ENCODE peak calls at places on chromosomes 12 and 14, in eight cellular contexts. One of them, this sample, is unnamed.

GRCh38 chr12:45284096-45284901 is 68.4 kb downstream of the ANO6 start:
- DNase-seq in cardiac fibroblast: peak; percentile 86
- DNase-seq in psoas muscle: no peak
- DNase-seq in GM23248: peak; percentile 68
- DNase-seq in NCI-H1930: peak; percentile 74
- DNase-seq in AG04450: peak; percentile 61
- DNase-seq in body of pancreas: no peak
- DNase-seq in naive thymus-derived CD8-positive, alpha-beta T cell: no peak
- DNase-seq in this sample: peak; percentile 48

GRCh38 chr12:56874821-56875220 is 59.4 kb downstream of the SDR9C7 start:
- DNase-seq in psoas muscle: no peak
- DNase-seq in GM23248: no peak
- DNase-seq in NCI-H1930: no peak
- DNase-seq in AG04450: no peak
- DNase-seq in body of pancreas: no peak
- DNase-seq in cardiac fibroblast: no peak
- DNase-seq in naive thymus-derived CD8-positive, alpha-beta T cell: no peak
- DNase-seq in this sample: no peak

GRCh38 chr12:104656921-104657320 is 200.2 kb downstream of the CHST11 start:
- DNase-seq in psoas muscle: peak; percentile 74
- DNase-seq in cardiac fibroblast: peak; percentile 45
- DNase-seq in AG04450: peak; percentile 36
- DNase-seq in naive thymus-derived CD8-positive, alpha-beta T cell: no peak
- DNase-seq in body of pancreas: no peak
- DNase-seq in GM23248: peak; percentile 74
- DNase-seq in NCI-H1930: no peak
- DNase-seq in this sample: peak; percentile 65

GRCh38 chr14:23154876-23155587 is 28.4 kb downstream of the SLC7A8 start:
- DNase-seq in naive thymus-derived CD8-positive, alpha-beta T cell: no peak
- DNase-seq in NCI-H1930: no peak
- DNase-seq in AG04450: peak; percentile 77
- DNase-seq in cardiac fibroblast: peak; percentile 83
- DNase-seq in GM23248: peak; percentile 95
- DNase-seq in psoas muscle: peak; percentile 92
- DNase-seq in body of pancreas: peak; percentile 92
- DNase-seq in this sample: peak; percentile 89

GRCh38 chr14:60095781-60096450 is 4.2 kb downstream of the PCNX4 start:
- DNase-seq in psoas muscle: no peak
- DNase-seq in naive thymus-derived CD8-positive, alpha-beta T cell: no peak
- DNase-seq in body of pancreas: no peak
- DNase-seq in NCI-H1930: peak; percentile 6
- DNase-seq in GM23248: peak; percentile 69
- DNase-seq in cardiac fibroblast: peak; percentile 81
- DNase-seq in AG04450: peak; percentile 59
- DNase-seq in this sample: peak; percentile 21

GRCh38 chr14:91892918-91893527 is 25.7 kb upstream of the TC2N start:
- DNase-seq in body of pancreas: no peak
- DNase-seq in naive thymus-derived CD8-positive, alpha-beta T cell: no peak
- DNase-seq in cardiac fibroblast: no peak
- DNase-seq in psoas muscle: no peak
- DNase-seq in NCI-H1930: peak; percentile 14
- DNase-seq in AG04450: no peak
- DNase-seq in GM23248: peak; percentile 20
- DNase-seq in this sample: no peak

GRCh38 chr14:86858043-86858442 is 1134.9 kb downstream of the GALC start:
- DNase-seq in AG04450: no peak
- DNase-seq in naive thymus-derived CD8-positive, alpha-beta T cell: no peak
- DNase-seq in NCI-H1930: no peak
- DNase-seq in cardiac fibroblast: no peak
- DNase-seq in GM23248: no peak
- DNase-seq in body of pancreas: no peak
- DNase-seq in psoas muscle: no peak
- DNase-seq in this sample: peak; percentile 50

GRCh38 chr12:10967409-10967808 is 19.3 kb downstream of the TAS2R50 start:
- DNase-seq in cardiac fibroblast: peak; percentile 84
- DNase-seq in body of pancreas: no peak
- DNase-seq in psoas muscle: no peak
- DNase-seq in NCI-H1930: no peak
- DNase-seq in AG04450: peak; percentile 7
- DNase-seq in naive thymus-derived CD8-positive, alpha-beta T cell: no peak
- DNase-seq in GM23248: peak; percentile 75
- DNase-seq in this sample: peak; percentile 75

GRCh38 chr12:45388545-45388944 is 172.7 kb downstream of the ANO6 start:
- DNase-seq in NCI-H1930: peak; percentile 39
- DNase-seq in psoas muscle: no peak
- DNase-seq in AG04450: peak; percentile 30
- DNase-seq in body of pancreas: no peak
- DNase-seq in naive thymus-derived CD8-positive, alpha-beta T cell: no peak
- DNase-seq in GM23248: peak; percentile 67
- DNase-seq in cardiac fibroblast: peak; percentile 70
- DNase-seq in this sample: peak; percentile 70

GRCh38 chr12:53989227-53990113 is 4.5 kb downstream of the HOXC10 start:
- DNase-seq in AG04450: no peak
- DNase-seq in NCI-H1930: peak; percentile 18
- DNase-seq in naive thymus-derived CD8-positive, alpha-beta T cell: no peak
- DNase-seq in GM23248: peak; percentile 70
- DNase-seq in body of pancreas: peak; percentile 52
- DNase-seq in psoas muscle: no peak
- DNase-seq in cardiac fibroblast: peak; percentile 66
- DNase-seq in this sample: no peak

GRCh38 chr14:74670726-74671125 is 42.2 kb downstream of the AREL1 start:
- DNase-seq in cardiac fibroblast: peak; percentile 67
- DNase-seq in psoas muscle: no peak
- DNase-seq in naive thymus-derived CD8-positive, alpha-beta T cell: no peak
- DNase-seq in body of pancreas: no peak
- DNase-seq in NCI-H1930: no peak
- DNase-seq in AG04450: no peak
- DNase-seq in GM23248: peak; percentile 71
- DNase-seq in this sample: peak; percentile 48

GRCh38 chr12:10941916-10942607 is 3.0 kb upstream of the TAS2R14 start:
- DNase-seq in NCI-H1930: no peak
- DNase-seq in GM23248: no peak
- DNase-seq in cardiac fibroblast: no peak
- DNase-seq in body of pancreas: no peak
- DNase-seq in psoas muscle: no peak
- DNase-seq in naive thymus-derived CD8-positive, alpha-beta T cell: no peak
- DNase-seq in AG04450: no peak
- DNase-seq in this sample: no peak

GRCh38 chr12:120115692-120116442 is 686 bp downstream of the RAB35 start:
- DNase-seq in naive thymus-derived CD8-positive, alpha-beta T cell: no peak
- DNase-seq in cardiac fibroblast: peak; percentile 55
- DNase-seq in body of pancreas: peak; percentile 45
- DNase-seq in GM23248: peak; percentile 81
- DNase-seq in AG04450: no peak
- DNase-seq in NCI-H1930: no peak
- DNase-seq in psoas muscle: peak; percentile 75
- DNase-seq in this sample: peak; percentile 49